ENCODE peak calls at places on chromosomes 12 and 14, in seven cellular contexts. D is HCT116, W is uterus, G is tibial nerve, V is A549, Y is transverse colon, J is IMR-90. H is an unnamed sample.

GRCh38 chr14:58401587-58401986 is 5.9 kb downstream of the TOMM20L start:
- DNase-seq in D (no peak), W (no peak), G (no peak), V (no peak), Y (no peak), J (no peak), H (no peak)

GRCh38 chr14:47278233-47278842 is 397.1 kb downstream of the MDGA2 start:
- DNase-seq in D (peak), W (no peak), G (peak), V (peak), Y (peak), J (no peak), H (peak)

GRCh38 chr12:5565933-5566632 is 134.2 kb downstream of the NTF3 start:
- DNase-seq in D (no peak), W (no peak), G (no peak), V (no peak), Y (no peak), J (peak), H (no peak)

GRCh38 chr12:121465921-121466799 is 66.2 kb downstream of the RNF34 start:
- DNase-seq in D (no peak), W (no peak), G (no peak), V (peak), Y (peak), J (no peak), H (peak)

GRCh38 chr12:115946867-115947695 is 330.4 kb downstream of the MED13L start:
- DNase-seq in D (no peak), W (no peak), G (no peak), V (no peak), Y (no peak), J (peak), H (no peak)

GRCh38 chr12:107304588-107305532 is 211.5 kb upstream of the CRY1 start:
- DNase-seq in D (no peak), W (no peak), G (no peak), V (no peak), Y (no peak), J (no peak), H (no peak)

GRCh38 chr12:59887204-59887603 is 291.4 kb downstream of the SLC16A7 start:
- DNase-seq in D (no peak), W (no peak), G (no peak), V (no peak), Y (no peak), J (no peak), H (no peak)

GRCh38 chr12:27969011-27969900 is 3.3 kb downstream of the PTHLH start:
- DNase-seq in D (no peak), W (peak), G (no peak), V (peak), Y (no peak), J (peak), H (peak)

GRCh38 chr12:108733132-108733531 is 1.8 kb upstream of the CORO1C start:
- DNase-seq in D (no peak), W (no peak), G (no peak), V (no peak), Y (no peak), J (no peak), H (no peak)

GRCh38 chr12:76028649-76029277 is 2.8 kb downstream of the PHLDA1 start:
- DNase-seq in D (no peak), W (no peak), G (no peak), V (no peak), Y (no peak), J (no peak), H (no peak)

GRCh38 chr14:85218982-85219381 is 311.0 kb upstream of the FLRT2 start:
- DNase-seq in D (no peak), W (no peak), G (no peak), V (no peak), Y (no peak), J (no peak), H (no peak)

GRCh38 chr12:130338794-130339601 is 1.3 kb downstream of the PIWIL1 start:
- DNase-seq in D (no peak), W (no peak), G (no peak), V (no peak), Y (no peak), J (no peak), H (no peak)

GRCh38 chr12:89733579-89734201 is 25.1 kb upstream of the ATP2B1 start:
- DNase-seq in D (no peak), W (no peak), G (no peak), V (no peak), Y (no peak), J (peak), H (peak)

GRCh38 chr14:103536693-103537092 is 7.7 kb downstream of the TRMT61A start:
- DNase-seq in D (no peak), W (no peak), G (no peak), V (no peak), Y (no peak), J (no peak), H (no peak)

GRCh38 chr12:90102957-90103652 is 394.5 kb upstream of the ATP2B1 start:
- DNase-seq in D (peak), W (no peak), G (no peak), V (peak), Y (peak), J (peak), H (peak)

GRCh38 chr14:105529506-105530445 is 3.4 kb downstream of the TMEM121 start:
- DNase-seq in D (no peak), W (no peak), G (no peak), V (no peak), Y (peak), J (no peak), H (no peak)

DNA sequence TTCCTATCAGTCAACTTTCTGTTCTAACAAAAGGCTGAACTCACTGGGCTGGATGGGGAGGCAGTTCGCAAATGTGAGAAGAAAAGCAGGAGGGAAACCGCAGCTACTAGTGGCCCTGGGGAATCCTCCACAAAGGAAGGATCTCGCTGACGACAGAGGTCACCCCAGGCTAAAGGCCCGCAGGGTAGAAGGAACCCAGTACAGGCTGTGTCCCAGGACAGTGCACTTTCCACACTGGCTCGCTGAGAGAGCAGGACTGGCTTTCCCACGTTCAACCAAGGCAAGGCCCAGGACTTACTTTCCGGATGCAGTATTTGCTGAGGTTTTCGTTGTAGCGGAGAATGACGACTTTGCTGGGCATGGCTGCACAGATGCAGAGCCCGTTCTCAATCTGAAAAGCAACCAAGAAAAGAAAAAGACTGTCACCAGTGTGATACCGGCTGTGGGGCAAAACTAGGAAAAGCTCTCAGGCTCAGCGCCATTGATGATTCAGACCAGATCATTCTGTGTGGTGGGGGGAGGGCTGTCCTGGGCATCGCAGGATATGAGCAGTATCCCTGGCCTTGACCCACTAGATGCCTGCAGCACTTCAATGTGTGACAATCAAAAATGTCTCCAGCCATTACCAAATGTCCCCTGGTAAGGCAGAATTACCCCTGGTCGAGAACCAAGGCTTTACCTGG is 36.3 kb downstream of the PRKAB1 start:
- DNase-seq in D (no peak), W (no peak), G (no peak), V (no peak), Y (no peak), J (peak), H (no peak)
- TF ChIP-seq POLR2A in D (no peak), W (no peak), G (no peak), V (no peak), Y (no peak), J (no peak), H (no peak)

GRCh38 chr14:74083161-74083560 is 1.1 kb downstream of the ALDH6A1 start:
- DNase-seq in D (no peak), W (no peak), G (no peak), V (no peak), Y (no peak), J (peak), H (peak)

GRCh38 chr14:74085828-74086227 is 1.1 kb downstream of the LIN52 start:
- DNase-seq in D (no peak), W (no peak), G (no peak), V (no peak), Y (no peak), J (no peak), H (no peak)

GRCh38 chr14:74083784-74084276 is 423 bp downstream of the ALDH6A1 start:
- DNase-seq in D (no peak), W (no peak), G (peak), V (no peak), Y (no peak), J (no peak), H (no peak)

GRCh38 chr14:74084277-74085046 is at the start of the genes ALDH6A1 and LIN52:
- DNase-seq in D (peak), W (peak), G (peak), V (peak), Y (peak), J (peak), H (peak)

GRCh38 chr14:74085047-74085637 is 386 bp downstream of the LIN52 start:
- DNase-seq in D (no peak), W (no peak), G (no peak), V (peak), Y (no peak), J (peak), H (peak)
- TF ChIP-seq POLR2A in D (no peak), W (no peak), G (no peak), V (no peak), Y (no peak), J (peak), H (no peak)

DNA sequence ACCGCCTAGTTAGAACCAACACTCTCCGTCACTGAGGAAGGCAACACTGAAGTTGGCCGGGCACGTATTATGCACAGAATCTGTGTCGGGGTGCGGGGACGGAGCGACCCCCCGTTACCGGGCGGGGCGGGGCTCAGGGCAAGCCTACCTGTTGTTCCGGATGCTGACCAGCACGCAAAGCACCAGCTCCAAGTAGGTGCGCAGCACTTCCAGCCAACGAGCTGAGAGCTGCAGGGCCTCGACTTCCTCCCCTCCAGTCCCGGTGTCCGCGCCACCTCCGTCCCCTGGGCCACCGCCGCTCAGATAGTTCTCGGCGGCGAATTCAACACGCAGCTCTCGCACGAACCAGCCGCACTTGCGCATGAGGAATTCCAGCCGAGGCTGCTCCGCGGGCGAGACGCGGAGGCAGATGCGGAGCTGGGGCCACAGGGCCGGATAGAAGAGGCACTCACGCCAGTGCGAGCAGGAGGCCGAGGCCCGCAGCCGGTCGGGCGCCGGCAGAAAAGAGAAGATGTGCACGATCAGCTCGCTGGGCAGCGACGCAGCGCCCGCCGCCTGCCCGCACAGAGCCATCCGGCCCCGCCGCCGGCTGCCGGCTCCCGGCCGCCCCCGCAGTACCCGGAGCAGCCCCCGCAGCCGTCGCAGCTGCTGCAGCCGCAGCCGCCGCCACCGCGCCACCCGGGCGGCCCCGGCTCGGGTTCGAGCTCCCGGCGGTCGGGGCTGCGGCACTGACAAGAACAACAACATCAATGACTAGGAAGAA is 636 bp downstream of the FBXO33 start:
- DNase-seq in D (peak), W (peak), G (no peak), V (peak), Y (peak), J (peak), H (peak)
- TF ChIP-seq POLR2A in D (no peak), W (peak), G (peak), V (peak), Y (peak), J (peak), H (peak)

GRCh38 chr14:65321370-65321875 is 91.1 kb upstream of the FUT8 start:
- DNase-seq in D (no peak), W (no peak), G (no peak), V (no peak), Y (no peak), J (no peak), H (no peak)
- TF ChIP-seq POLR2A in D (no peak), W (no peak), G (no peak), V (no peak), Y (no peak), J (no peak), H (no peak)

GRCh38 chr12:93570552-93571359 is 1.7 kb upstream of the SOCS2 start:
- DNase-seq in D (peak), W (peak), G (peak), V (peak), Y (peak), J (peak), H (peak)
- TF ChIP-seq POLR2A in D (no peak), W (peak), G (peak), V (peak), Y (peak), J (peak), H (peak)

GRCh38 chr12:122523846-122524718 is 2.7 kb downstream of the RSRC2 start:
- DNase-seq in D (no peak), W (no peak), G (no peak), V (no peak), Y (no peak), J (peak), H (peak)

GRCh38 chr12:122528582-122528981 is 1.5 kb downstream of the KNTC1 start:
- DNase-seq in D (no peak), W (no peak), G (no peak), V (no peak), Y (no peak), J (no peak), H (no peak)

GRCh38 chr12:122528992-122529391 is 1.9 kb downstream of the KNTC1 start:
- DNase-seq in D (no peak), W (no peak), G (no peak), V (no peak), Y (no peak), J (no peak), H (no peak)

GRCh38 chr12:122526683-122527477 is at the start of the genes KNTC1 and RSRC2:
- DNase-seq in D (peak), W (peak), G (peak), V (peak), Y (peak), J (peak), H (peak)

DNA sequence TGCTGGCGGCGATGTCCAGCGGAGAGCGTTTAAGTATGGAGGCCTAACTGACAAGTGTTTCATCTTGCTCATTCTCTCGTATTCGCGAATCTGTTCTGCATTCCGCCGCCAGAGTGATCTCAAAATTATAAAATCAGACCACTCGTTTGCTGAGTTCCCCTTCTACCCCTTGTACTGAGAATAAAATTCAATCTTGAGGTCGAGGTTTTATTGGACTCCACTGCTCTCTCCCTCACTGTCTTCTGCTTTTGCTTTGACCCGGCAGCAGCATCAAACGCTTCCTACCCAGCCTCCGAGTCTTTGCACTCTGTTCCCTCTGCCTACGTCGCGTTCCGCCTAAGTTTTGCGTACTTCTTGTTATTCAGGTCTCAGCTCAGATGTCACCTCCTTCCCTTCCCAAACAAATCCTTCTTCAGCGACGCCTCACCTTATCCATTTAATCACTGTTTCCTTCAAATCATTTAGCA is 462 bp downstream of the KNTC1 start:
- DNase-seq in D (no peak), W (no peak), G (no peak), V (peak), Y (peak), J (peak), H (peak)
- TF ChIP-seq POLR2A in D (no peak), W (no peak), G (no peak), V (no peak), Y (no peak), J (no peak), H (no peak)

GRCh38 chr12:44833561-44833960 is 42.6 kb downstream of the NELL2 start:
- DNase-seq in D (no peak), W (no peak), G (no peak), V (no peak), Y (peak), J (no peak), H (no peak)
- TF ChIP-seq POLR2A in D (no peak), W (no peak), G (no peak), V (no peak), Y (no peak), J (no peak), H (no peak)

GRCh38 chr14:21248338-21248737 is 20.9 kb downstream of the HNRNPC start:
- DNase-seq in D (no peak), W (no peak), G (no peak), V (no peak), Y (no peak), J (no peak), H (no peak)
- TF ChIP-seq POLR2A in D (no peak), W (no peak), G (no peak), V (no peak), Y (no peak), J (no peak), H (no peak)

DNA sequence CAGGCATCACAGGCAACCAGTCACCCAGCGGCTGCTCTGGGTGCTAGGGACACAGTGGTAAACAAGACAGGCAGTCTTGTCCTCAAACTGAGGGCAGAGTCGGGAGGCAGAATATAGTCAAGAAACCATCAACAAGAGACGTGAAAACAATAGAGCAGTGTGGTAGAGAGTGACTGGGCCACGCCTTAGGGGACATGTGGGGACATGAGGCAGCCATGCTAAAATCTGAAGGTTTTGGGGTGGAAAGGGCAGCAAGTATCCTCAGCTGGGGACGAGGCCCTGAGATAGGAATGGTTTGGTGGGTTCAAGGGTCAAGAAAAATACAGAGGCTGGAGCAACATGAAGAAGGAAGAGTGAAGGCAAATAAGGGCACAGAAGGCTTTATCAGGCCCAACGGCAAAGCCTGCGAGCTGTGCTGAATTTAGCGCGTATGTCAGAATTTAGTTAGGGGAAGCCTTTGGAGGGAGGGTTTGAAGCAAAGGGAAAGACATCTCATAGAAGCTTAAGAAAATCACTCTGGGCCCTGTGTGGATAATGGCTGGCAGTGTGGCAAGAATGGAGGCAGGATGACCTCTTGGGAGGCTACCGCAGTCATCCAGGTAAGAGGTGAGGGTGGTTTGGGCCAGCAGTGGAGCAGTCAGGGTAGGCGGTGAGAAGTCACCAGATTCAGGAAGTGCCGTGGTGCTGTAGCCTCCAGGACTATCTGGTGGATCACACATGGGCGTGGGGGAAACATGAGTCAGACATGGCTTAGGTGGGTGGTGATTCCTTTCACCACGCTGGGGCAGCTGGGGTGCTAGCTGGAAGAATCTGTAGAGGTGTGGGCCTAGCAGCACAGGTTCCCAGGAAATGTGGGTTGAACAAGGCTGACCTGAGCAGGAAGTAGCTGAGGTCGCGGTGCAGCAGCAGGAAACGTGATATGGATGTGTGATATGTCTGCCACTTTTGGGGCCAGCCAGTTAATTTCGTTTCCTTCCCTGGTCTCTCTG is 3.0 kb downstream of the EVL start:
- DNase-seq in D (peak), W (no peak), G (no peak), V (no peak), Y (peak), J (peak), H (peak)
- TF ChIP-seq POLR2A in D (no peak), W (no peak), G (no peak), V (no peak), Y (peak), J (no peak), H (peak)

DNA sequence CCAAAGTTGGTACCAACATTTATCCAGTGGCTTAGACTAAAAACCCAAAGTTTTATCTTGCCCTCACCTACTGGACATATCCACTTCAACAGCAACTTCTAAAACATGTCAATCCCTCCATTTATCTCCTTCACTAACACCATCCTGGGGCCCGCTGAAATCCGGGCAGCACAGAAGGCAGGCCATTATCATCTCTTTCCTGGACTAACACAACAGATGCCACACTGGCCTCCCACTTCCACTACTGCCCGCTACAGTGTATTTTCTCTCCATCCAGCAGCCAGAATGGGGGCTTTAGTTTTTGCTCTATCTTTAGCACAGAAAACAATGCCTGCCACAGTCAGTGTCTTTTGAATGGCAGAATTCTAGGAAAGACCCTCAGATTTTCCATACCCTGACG is 15.6 kb downstream of the ZFHX2 start:
- DNase-seq in D (no peak), W (no peak), G (no peak), V (no peak), Y (no peak), J (no peak), H (no peak)
- TF ChIP-seq POLR2A in D (no peak), W (no peak), G (no peak), V (no peak), Y (no peak), J (no peak), H (no peak)